ENCODE peak calls at places on chromosomes 12 and 14, in seven cellular contexts. Q, T, L, M, R, H and O are unnamed samples.

GRCh38 chr12:107179883-107180282 is 86.5 kb upstream of the CRY1 start:
- DNase-seq in Q (no peak), T (no peak), L (no peak), M (no peak), R (no peak), H (no peak), O (no peak)

GRCh38 chr14:79842270-79842669 is 369.0 kb downstream of the DIO2 start:
- DNase-seq in Q (no peak), T (no peak), L (no peak), M (peak; percentile 67), R (no peak), H (no peak), O (no peak)

GRCh38 chr12:58502236-58502635 is 418.1 kb downstream of the LRIG3 start:
- DNase-seq in Q (no peak), T (peak; percentile 10), L (no peak), M (no peak), R (no peak), H (peak; percentile 92), O (peak; percentile 56)

GRCh38 chr14:100131181-100131580 is 28.3 kb downstream of the DEGS2 start:
- DNase-seq in Q (no peak), T (no peak), L (peak; percentile 62), M (no peak), R (no peak), H (peak; percentile 35), O (no peak)

GRCh38 chr14:60721331-60722162 is 2.6 kb downstream of the SIX4 start:
- DNase-seq in Q (peak; percentile 59), T (peak; percentile 70), L (peak; percentile 67), M (peak; percentile 41), R (no peak), H (no peak), O (peak; percentile 49)

GRCh38 chr12:116135209-116135930 is 142.1 kb downstream of the MED13L start:
- DNase-seq in Q (no peak), T (no peak), L (peak; percentile 28), M (peak; percentile 69), R (no peak), H (peak; percentile 56), O (no peak)

GRCh38 chr12:15526033-15526432 is 203.7 kb downstream of the PTPRO start:
- DNase-seq in Q (no peak), T (no peak), L (no peak), M (no peak), R (no peak), H (no peak), O (no peak)

GRCh38 chr14:37870947-37871346 is 275.5 kb downstream of the TTC6 start:
- DNase-seq in Q (no peak), T (no peak), L (peak; percentile 23), M (no peak), R (no peak), H (no peak), O (no peak)

GRCh38 chr12:111344254-111344875 is 24.5 kb downstream of the PHETA1 start:
- DNase-seq in Q (no peak), T (no peak), L (no peak), M (no peak), R (no peak), H (no peak), O (no peak)

GRCh38 chr12:2548095-2548494 is 246.7 kb upstream of the FKBP4 start:
- DNase-seq in Q (no peak), T (no peak), L (no peak), M (no peak), R (no peak), H (no peak), O (no peak)

GRCh38 chr12:79690606-79691298 is at the start of gene PAWR:
- DNase-seq in Q (peak; percentile 15), T (peak; percentile 80), L (peak; percentile 71), M (peak; percentile 69), R (no peak), H (peak; percentile 89), O (peak; percentile 77)

GRCh38 chr12:131195796-131196195 is 242.1 kb downstream of the ADGRD1 start:
- DNase-seq in Q (no peak), T (no peak), L (no peak), M (no peak), R (no peak), H (no peak), O (no peak)

GRCh38 chr12:120709976-120710804 is at the start of gene UNC119B:
- DNase-seq in Q (peak; percentile 78), T (peak; percentile 66), L (no peak), M (no peak), R (peak; percentile 46), H (peak; percentile 71), O (peak; percentile 82)

GRCh38 chr12:69991683-69992297 is 166.8 kb downstream of the MYRFL start:
- DNase-seq in Q (no peak), T (no peak), L (no peak), M (no peak), R (no peak), H (no peak), O (no peak)

GRCh38 chr12:51675062-51675803 is 84.2 kb downstream of the SCN8A start:
- DNase-seq in Q (no peak), T (no peak), L (no peak), M (no peak), R (no peak), H (no peak), O (no peak)

GRCh38 chr12:52924764-52925716 is 20.2 kb upstream of the KRT8 start:
- DNase-seq in Q (no peak), T (peak; percentile 66), L (peak; percentile 76), M (peak; percentile 91), R (no peak), H (no peak), O (no peak)

GRCh38 chr12:110073049-110073831 is 24.9 kb upstream of the C12orf76 start:
- DNase-seq in Q (peak; percentile 13), T (no peak), L (no peak), M (no peak), R (peak; percentile 92), H (peak; percentile 20), O (no peak)

GRCh38 chr12:116539361-116539771 is 19.8 kb upstream of the MAP1LC3B2 start:
- DNase-seq in Q (no peak), T (no peak), L (no peak), M (peak; percentile 50), R (no peak), H (peak; percentile 48), O (no peak)

GRCh38 chr12:109567967-109568366 is 5.3 kb downstream of the MMAB start:
- DNase-seq in Q (no peak), T (no peak), L (no peak), M (no peak), R (no peak), H (no peak), O (no peak)

GRCh38 chr12:38386238-38386985 is 69.8 kb downstream of the ALG10B start:
- DNase-seq in Q (no peak), T (no peak), L (no peak), M (no peak), R (no peak), H (no peak), O (no peak)

GRCh38 chr14:96225745-96226151 is 21.1 kb downstream of the BDKRB2 start:
- DNase-seq in Q (no peak), T (no peak), L (peak; percentile 7), M (no peak), R (no peak), H (no peak), O (no peak)

GRCh38 chr12:107847430-107847829 is 72.9 kb downstream of the ASCL4 start:
- DNase-seq in Q (no peak), T (no peak), L (no peak), M (peak; percentile 1), R (no peak), H (no peak), O (no peak)

GRCh38 chr12:119807380-119807779 is 69.7 kb downstream of the CIT start:
- DNase-seq in Q (no peak), T (no peak), L (no peak), M (no peak), R (no peak), H (no peak), O (no peak)

GRCh38 chr14:68392393-68393085 is 400.3 kb downstream of the ZFP36L1 start:
- DNase-seq in Q (no peak), T (no peak), L (peak; percentile 13), M (peak; percentile 35), R (no peak), H (no peak), O (no peak)

GRCh38 chr14:102775855-102776760 is 1.1 kb upstream of the TRAF3 start:
- DNase-seq in Q (peak; percentile 16), T (no peak), L (peak; percentile 43), M (peak; percentile 81), R (no peak), H (no peak), O (no peak)

GRCh38 chr12:24066865-24067264 is 117.4 kb upstream of the SOX5 start:
- DNase-seq in Q (no peak), T (no peak), L (no peak), M (peak; percentile 61), R (no peak), H (no peak), O (no peak)

GRCh38 chr14:94581127-94581999 is at the start of gene SERPINA5:
- DNase-seq in Q (no peak), T (peak; percentile 70), L (peak; percentile 83), M (peak; percentile 45), R (no peak), H (no peak), O (no peak)

GRCh38 chr12:28027947-28028724 is 55.6 kb upstream of the PTHLH start:
- DNase-seq in Q (no peak), T (no peak), L (no peak), M (no peak), R (no peak), H (no peak), O (no peak)

GRCh38 chr14:90511795-90512331 is 115.0 kb downstream of the CALM1 start:
- DNase-seq in Q (no peak), T (no peak), L (no peak), M (no peak), R (no peak), H (no peak), O (no peak)

GRCh38 chr12:75481774-75482173 is 1.2 kb downstream of the GLIPR1 start:
- DNase-seq in Q (no peak), T (no peak), L (no peak), M (peak; percentile 87), R (no peak), H (no peak), O (no peak)

GRCh38 chr14:50099335-50099734 is 17.0 kb downstream of the VCPKMT start:
- DNase-seq in Q (no peak), T (no peak), L (peak; percentile 25), M (no peak), R (no peak), H (no peak), O (no peak)

GRCh38 chr12:34396861-34397590 is 374.7 kb downstream of the ALG10 start:
- DNase-seq in Q (no peak), T (peak; percentile 0), L (no peak), M (no peak), R (no peak), H (no peak), O (peak; percentile 1)